ENCODE peak calls at places on chromosomes 3 and 15, in five cellular contexts. J, K, S, Y and F are unnamed samples.

GRCh38 chr15:68543546-68544008 is 35.2 kb upstream of the CORO2B start:
- DNase-seq in J (no peak), K (no peak), S (no peak), Y (no peak), F (no peak)

GRCh38 chr15:40344631-40345120 is 3.9 kb upstream of the CCDC9B start:
- DNase-seq in J (peak), K (peak), S (peak), Y (no peak), F (no peak)

GRCh38 chr3:173221010-173221409 is 80.0 kb upstream of the SPATA16 start:
- DNase-seq in J (no peak), K (peak), S (peak), Y (no peak), F (peak)

GRCh38 chr3:30231277-30232141 is 374.9 kb upstream of the TGFBR2 start:
- DNase-seq in J (no peak), K (peak), S (no peak), Y (no peak), F (peak)

GRCh38 chr15:51095681-51096331 is 1.1 kb upstream of the TNFAIP8L3 start:
- DNase-seq in J (no peak), K (no peak), S (no peak), Y (no peak), F (no peak)

GRCh38 chr3:23654571-23654970 is 151.2 kb upstream of the UBE2E1 start:
- DNase-seq in J (no peak), K (no peak), S (no peak), Y (no peak), F (no peak)

GRCh38 chr3:43394071-43394501 is 107.7 kb downstream of the SNRK start:
- DNase-seq in J (peak), K (no peak), S (no peak), Y (no peak), F (no peak)

GRCh38 chr15:64521726-64522164 is 61.4 kb downstream of the ZNF609 start:
- DNase-seq in J (no peak), K (peak), S (peak), Y (peak), F (no peak)

GRCh38 chr3:193744048-193744821 is 151.2 kb downstream of the OPA1 start:
- DNase-seq in J (peak), K (no peak), S (no peak), Y (peak), F (no peak)

GRCh38 chr15:88513195-88513594 is 33.3 kb downstream of the DET1 start:
- DNase-seq in J (no peak), K (no peak), S (peak), Y (no peak), F (no peak)

GRCh38 chr3:86774082-86774691 is 216.8 kb downstream of the VGLL3 start:
- DNase-seq in J (no peak), K (peak), S (peak), Y (no peak), F (no peak)

GRCh38 chr3:124504332-124505059 is 225.8 kb upstream of the UMPS start:
- DNase-seq in J (peak), K (no peak), S (peak), Y (no peak), F (no peak)

GRCh38 chr15:71051539-71051938 is 63.7 kb upstream of the THSD4 start:
- DNase-seq in J (no peak), K (no peak), S (no peak), Y (no peak), F (no peak)

GRCh38 chr3:106208979-106209378 is 340.2 kb upstream of the CBLB start:
- DNase-seq in J (no peak), K (no peak), S (peak), Y (no peak), F (no peak)

GRCh38 chr3:124217542-124217941 is 225.6 kb upstream of the ROPN1 start:
- DNase-seq in J (peak), K (peak), S (peak), Y (peak), F (peak)

GRCh38 chr3:128004661-128005060 is 47.6 kb upstream of the SEC61A1 start:
- DNase-seq in J (no peak), K (no peak), S (no peak), Y (no peak), F (no peak)

GRCh38 chr3:9384141-9384828 is 13.1 kb upstream of the SETD5 start:
- DNase-seq in J (no peak), K (peak), S (no peak), Y (no peak), F (no peak)

GRCh38 chr3:96233679-96234078 is 580.7 kb upstream of the EPHA6 start:
- DNase-seq in J (no peak), K (no peak), S (no peak), Y (no peak), F (no peak)

GRCh38 chr3:107106316-107106715 is 270.9 kb upstream of the CCDC54 start:
- DNase-seq in J (no peak), K (no peak), S (peak), Y (peak), F (no peak)

GRCh38 chr3:102419786-102420185 is 15.0 kb upstream of the ZPLD1 start:
- DNase-seq in J (no peak), K (no peak), S (no peak), Y (no peak), F (no peak)

GRCh38 chr3:5226783-5227182 is 39.3 kb downstream of the EDEM1 start:
- DNase-seq in J (no peak), K (peak), S (no peak), Y (no peak), F (peak)

GRCh38 chr15:47618216-47618615 is 99.1 kb upstream of the SEMA6D start:
- DNase-seq in J (no peak), K (no peak), S (no peak), Y (no peak), F (no peak)

GRCh38 chr15:72117448-72117697 is 577 bp downstream of the MYO9A start:
- DNase-seq in J (peak), K (peak), S (peak), Y (no peak), F (no peak)

GRCh38 chr3:74463515-74463914 is 150.9 kb downstream of the CNTN3 start:
- DNase-seq in J (no peak), K (no peak), S (no peak), Y (no peak), F (no peak)

GRCh38 chr3:77726509-77726908 is 686.6 kb downstream of the ROBO2 start:
- DNase-seq in J (no peak), K (no peak), S (no peak), Y (no peak), F (no peak)

GRCh38 chr15:80234883-80235282 is 17.1 kb downstream of the CTXND1 start:
- DNase-seq in J (peak), K (peak), S (peak), Y (no peak), F (peak)

GRCh38 chr15:51077565-51078153 is 17.0 kb downstream of the TNFAIP8L3 start:
- DNase-seq in J (peak), K (peak), S (no peak), Y (no peak), F (no peak)

GRCh38 chr3:28328188-28329151 is 20.1 kb upstream of the ZCWPW2 start:
- DNase-seq in J (no peak), K (peak), S (no peak), Y (no peak), F (no peak)

GRCh38 chr3:187102073-187102634 is 37.1 kb downstream of the RPL39L start:
- DNase-seq in J (no peak), K (no peak), S (no peak), Y (no peak), F (no peak)
- H3K4me3 ChIP-seq in J (no peak), K (no peak), S (peak), Y (no peak), F (peak)

GRCh38 chr3:129050556-129051295 is 9.9 kb upstream of the GP9 start:
- DNase-seq in J (no peak), K (no peak), S (no peak), Y (no peak), F (no peak)

GRCh38 chr3:129046732-129047552 is 13.6 kb upstream of the GP9 start:
- DNase-seq in J (no peak), K (no peak), S (no peak), Y (no peak), F (no peak)

GRCh38 chr3:129045675-129046036 is 14.9 kb upstream of the GP9 start:
- DNase-seq in J (no peak), K (no peak), S (no peak), Y (no peak), F (no peak)

GRCh38 chr3:129047553-129047839 is 13.1 kb upstream of the GP9 start:
- DNase-seq in J (no peak), K (no peak), S (no peak), Y (no peak), F (no peak)

GRCh38 chr3:129046037-129046731 is 14.4 kb upstream of the GP9 start:
- DNase-seq in J (no peak), K (no peak), S (no peak), Y (no peak), F (no peak)
- TF ChIP-seq CTCF in J (no peak), K (no peak), S (no peak), Y (no peak), F (peak)

DNA sequence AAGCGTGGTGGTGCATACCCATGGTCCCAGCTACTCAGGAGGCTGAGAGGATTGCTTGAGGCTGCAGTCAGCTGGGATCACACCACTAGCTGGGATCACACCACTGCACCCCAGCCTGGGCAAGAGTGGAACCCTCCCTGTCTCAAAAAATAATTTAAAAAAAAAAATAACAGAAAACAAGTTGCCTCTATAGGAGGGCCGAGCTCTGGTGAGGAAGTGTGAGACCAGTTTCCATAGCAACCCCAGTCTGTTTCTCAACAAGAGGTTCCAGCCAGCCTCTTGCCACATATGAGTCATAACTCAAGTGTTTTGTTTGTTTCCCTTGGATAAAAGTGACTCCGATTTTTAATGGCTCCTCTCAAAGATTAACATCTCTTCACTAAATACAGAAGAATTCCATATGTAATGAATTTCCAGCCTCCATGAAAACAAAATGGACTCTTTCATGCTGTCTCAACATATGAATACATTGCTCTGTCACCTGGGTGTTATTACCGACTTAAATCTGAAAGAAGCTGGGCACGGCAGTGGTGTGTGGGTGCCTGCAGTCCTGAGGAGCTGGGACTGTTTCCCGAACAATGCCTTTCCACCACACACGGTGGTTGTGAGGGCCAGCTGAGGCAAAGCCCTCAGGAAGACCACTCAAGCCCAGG is 19.7 kb downstream of the TMEM43 start:
- DNase-seq in J (peak), K (peak), S (peak), Y (peak), F (peak)
- H3K4me3 ChIP-seq in J (no peak), K (peak), S (peak), Y (no peak), F (no peak)

GRCh38 chr15:77571181-77571580 is 61.5 kb downstream of the LINGO1 start:
- DNase-seq in J (no peak), K (no peak), S (no peak), Y (no peak), F (no peak)

GRCh38 chr15:77567202-77567601 is 65.5 kb downstream of the LINGO1 start:
- DNase-seq in J (no peak), K (no peak), S (no peak), Y (no peak), F (no peak)

GRCh38 chr15:77569647-77570186 is 63.0 kb downstream of the LINGO1 start:
- DNase-seq in J (no peak), K (peak), S (no peak), Y (no peak), F (no peak)

GRCh38 chr15:77568014-77568959 is 64.4 kb downstream of the LINGO1 start:
- DNase-seq in J (no peak), K (peak), S (no peak), Y (no peak), F (no peak)

GRCh38 chr15:77568960-77569646 is 63.6 kb downstream of the LINGO1 start:
- DNase-seq in J (peak), K (peak), S (peak), Y (no peak), F (no peak)
- TF ChIP-seq CTCF in J (no peak), K (no peak), S (no peak), Y (no peak), F (no peak)

GRCh38 chr15:85033148-85033547 is 51.5 kb downstream of the PDE8A start:
- DNase-seq in J (no peak), K (no peak), S (no peak), Y (no peak), F (no peak)
- H3K4me3 ChIP-seq in J (no peak), K (no peak), S (no peak), Y (no peak), F (no peak)

GRCh38 chr3:66038384-66038725 is 363 bp downstream of the MAGI1 start:
- DNase-seq in J (no peak), K (no peak), S (no peak), Y (no peak), F (no peak)

GRCh38 chr3:66037330-66037985 is 1.3 kb downstream of the MAGI1 start:
- DNase-seq in J (peak), K (no peak), S (peak), Y (no peak), F (no peak)

GRCh38 chr3:66037986-66038369 is 740 bp downstream of the MAGI1 start:
- DNase-seq in J (no peak), K (no peak), S (peak), Y (no peak), F (no peak)

GRCh38 chr3:66039590-66039887 is 821 bp upstream of the MAGI1 start:
- DNase-seq in J (no peak), K (no peak), S (peak), Y (no peak), F (no peak)

DNA sequence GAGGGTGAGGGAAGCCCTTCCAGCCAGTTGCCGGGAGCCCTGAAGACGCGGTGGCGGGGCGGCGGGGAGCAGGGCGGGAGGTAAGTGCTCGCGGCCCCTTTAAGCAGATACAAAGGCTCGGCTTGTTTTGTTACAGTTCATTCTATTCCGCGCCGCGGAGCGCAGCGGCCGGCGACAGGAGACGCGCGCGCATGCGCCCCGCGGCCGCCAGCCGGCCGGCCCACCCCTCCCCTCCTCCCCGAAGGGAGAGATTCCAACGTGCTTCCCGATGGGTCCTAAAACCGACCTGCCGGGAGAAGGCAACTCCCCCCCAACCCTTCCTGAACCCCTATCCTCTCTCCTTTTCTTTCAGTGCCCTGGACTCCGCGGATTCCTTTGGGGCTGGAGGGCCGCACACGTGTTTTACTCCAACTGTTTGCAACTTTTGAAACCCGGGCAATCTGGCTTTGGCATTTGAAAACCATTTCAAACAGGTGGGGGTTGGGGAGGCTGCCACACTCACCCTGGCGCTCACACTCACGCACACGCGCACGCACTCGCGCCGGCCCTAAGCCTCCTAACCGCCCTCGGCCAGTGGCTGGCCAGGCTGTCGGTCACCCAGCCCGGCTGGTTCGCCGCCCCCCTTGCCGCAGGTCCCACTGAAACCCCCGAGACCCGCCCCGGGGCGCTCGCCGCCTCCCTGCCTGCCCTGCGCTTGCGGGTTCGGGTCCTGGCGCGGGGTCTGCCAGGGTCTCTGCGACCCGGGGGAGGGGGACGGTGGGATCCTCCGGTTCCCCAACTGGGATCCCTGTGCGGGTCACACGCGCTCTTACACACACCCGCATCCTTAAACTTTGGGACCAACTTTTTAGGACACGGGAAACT is at the start of gene MAGI1:
- DNase-seq in J (peak), K (peak), S (peak), Y (peak), F (peak)
- TF ChIP-seq CTCF in J (no peak), K (no peak), S (no peak), Y (no peak), F (no peak)

GRCh38 chr3:130517541-130517940 is 564 bp downstream of the COL6A6 start:
- DNase-seq in J (no peak), K (no peak), S (peak), Y (no peak), F (no peak)
- H3K4me3 ChIP-seq in J (no peak), K (no peak), S (no peak), Y (no peak), F (no peak)

DNA sequence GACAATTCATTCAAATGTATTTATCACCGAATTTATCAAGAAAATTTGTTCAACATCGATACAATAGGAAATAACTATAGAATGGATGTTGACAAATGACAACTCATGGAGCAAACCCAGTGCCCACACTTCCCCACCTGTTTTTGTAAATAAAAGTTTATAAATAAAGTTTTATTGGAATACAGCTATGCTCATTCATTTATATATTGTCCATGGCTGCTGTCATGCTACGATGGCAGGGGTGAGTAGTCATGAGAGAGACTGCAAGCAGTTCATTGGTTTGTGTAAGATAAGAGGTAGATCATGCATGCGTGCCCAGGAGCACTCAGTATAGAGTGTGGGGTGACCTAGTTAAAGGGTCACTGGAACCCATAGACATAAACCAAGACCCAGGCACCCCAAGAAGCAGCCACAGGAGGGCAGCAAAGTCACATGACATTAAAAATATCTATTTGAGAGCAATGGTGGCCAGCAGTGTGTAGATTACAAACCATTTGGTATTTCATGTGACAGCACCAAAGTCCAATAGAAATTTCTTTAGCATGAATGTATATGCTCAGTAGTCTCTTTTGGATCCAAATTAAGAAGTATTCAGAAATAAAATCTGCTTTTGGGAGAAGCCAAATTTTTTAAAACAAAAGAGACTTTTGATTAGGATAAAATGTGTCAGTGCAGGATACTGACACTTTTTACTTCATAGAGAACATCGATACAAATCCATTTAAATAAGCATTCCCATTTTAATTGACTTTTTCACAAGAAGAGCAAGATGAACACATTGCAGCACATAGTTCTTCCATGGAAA is 794.8 kb downstream of the MCTP2 start:
- DNase-seq in J (peak), K (peak), S (peak), Y (no peak), F (peak)
- TF ChIP-seq CTCF in J (peak), K (peak), S (peak), Y (peak), F (peak)

GRCh38 chr15:74317820-74318375 is 49.5 kb downstream of the CYP11A1 start:
- DNase-seq in J (peak), K (peak), S (no peak), Y (peak), F (peak)
- H3K4me3 ChIP-seq in J (no peak), K (no peak), S (no peak), Y (no peak), F (no peak)

DNA sequence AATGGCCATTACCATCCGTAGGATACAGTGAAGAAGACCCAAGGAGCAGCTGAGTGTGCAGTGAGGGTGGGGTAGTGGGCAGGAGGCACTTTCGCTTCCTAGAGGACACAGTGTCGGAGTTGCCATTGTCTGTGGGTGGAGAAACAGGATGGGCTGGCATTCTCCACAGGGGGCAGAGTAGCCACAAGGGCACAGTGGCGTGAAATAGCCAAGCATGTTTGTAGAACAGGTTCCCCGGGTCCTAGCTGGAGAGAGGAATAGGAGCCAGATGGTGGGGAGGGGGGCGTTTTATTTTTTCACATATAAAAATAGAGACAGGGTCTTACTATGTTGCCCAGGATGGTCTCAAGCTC is 3.5 kb downstream of the SLC6A6 start:
- DNase-seq in J (peak), K (no peak), S (no peak), Y (no peak), F (no peak)
- TF ChIP-seq CTCF in J (no peak), K (no peak), S (no peak), Y (no peak), F (no peak)